ENCODE peak calls at places on chromosomes 13 and 19, in nine cellular contexts. Q, N, Y, P, T, D, Z, A and W are unnamed samples.

GRCh38 chr13:49810825-49811526 is 18.5 kb upstream of the KPNA3 start:
- DNase-seq in Q (no peak), N (peak), Y (no peak), P (peak), T (no peak), D (no peak), Z (no peak), A (no peak), W (no peak)

GRCh38 chr19:22784051-22784450 is at the start of gene ZNF99:
- DNase-seq in Q (peak), N (no peak), Y (no peak), P (no peak), T (no peak), D (peak), Z (peak), A (peak), W (peak)

GRCh38 chr13:51818771-51819511 is 15.0 kb upstream of the DHRS12 start:
- DNase-seq in Q (no peak), N (no peak), Y (no peak), P (peak), T (no peak), D (no peak), Z (no peak), A (no peak), W (no peak)

GRCh38 chr13:36028359-36028758 is 102.8 kb downstream of the DCLK1 start:
- DNase-seq in Q (no peak), N (no peak), Y (no peak), P (no peak), T (no peak), D (no peak), Z (no peak), A (no peak), W (no peak)

GRCh38 chr13:38577048-38577447 is 109.8 kb upstream of the FREM2 start:
- DNase-seq in Q (no peak), N (no peak), Y (no peak), P (no peak), T (no peak), D (peak), Z (no peak), A (no peak), W (no peak)

GRCh38 chr19:46659151-46660007 is 1.6 kb downstream of the DACT3 start:
- DNase-seq in Q (no peak), N (peak), Y (no peak), P (no peak), T (no peak), D (peak), Z (peak), A (peak), W (peak)

GRCh38 chr13:49308104-49308875 is 60.6 kb downstream of the CDADC1 start:
- DNase-seq in Q (peak), N (no peak), Y (peak), P (peak), T (no peak), D (peak), Z (peak), A (peak), W (peak)

GRCh38 chr19:17902701-17903100 is 30.1 kb upstream of the CCDC124 start:
- DNase-seq in Q (no peak), N (no peak), Y (no peak), P (peak), T (no peak), D (no peak), Z (no peak), A (no peak), W (no peak)

GRCh38 chr13:79075703-79076102 is 330.4 kb downstream of the RBM26 start:
- DNase-seq in Q (no peak), N (no peak), Y (no peak), P (no peak), T (no peak), D (no peak), Z (no peak), A (no peak), W (no peak)

GRCh38 chr13:26727633-26728032 is 33.0 kb downstream of the GPR12 start:
- DNase-seq in Q (no peak), N (no peak), Y (no peak), P (no peak), T (no peak), D (no peak), Z (no peak), A (no peak), W (no peak)

GRCh38 chr13:35839746-35840273 is 291.4 kb downstream of the DCLK1 start:
- DNase-seq in Q (no peak), N (no peak), Y (no peak), P (no peak), T (no peak), D (no peak), Z (peak), A (no peak), W (no peak)

GRCh38 chr13:73934771-73935170 is 199.4 kb downstream of the KLF12 start:
- DNase-seq in Q (no peak), N (no peak), Y (no peak), P (no peak), T (no peak), D (no peak), Z (no peak), A (no peak), W (no peak)

GRCh38 chr19:3132971-3133792 is 2.7 kb upstream of the GNA15 start:
- DNase-seq in Q (no peak), N (no peak), Y (no peak), P (peak), T (peak), D (peak), Z (peak), A (no peak), W (peak)

GRCh38 chr19:30450101-30450500 is 77.9 kb downstream of the ZNF536 start:
- DNase-seq in Q (no peak), N (no peak), Y (no peak), P (no peak), T (no peak), D (no peak), Z (peak), A (peak), W (peak)

GRCh38 chr13:75685239-75685697 is 49.1 kb downstream of the LMO7 start:
- DNase-seq in Q (no peak), N (peak), Y (no peak), P (peak), T (no peak), D (no peak), Z (no peak), A (no peak), W (no peak)

GRCh38 chr19:41415154-41415571 is 12.0 kb downstream of the B3GNT8 start:
- DNase-seq in Q (no peak), N (no peak), Y (no peak), P (no peak), T (no peak), D (peak), Z (no peak), A (no peak), W (no peak)

GRCh38 chr13:98476538-98476966 is 100.4 kb downstream of the STK24 start:
- DNase-seq in Q (no peak), N (no peak), Y (peak), P (peak), T (no peak), D (peak), Z (peak), A (peak), W (peak)

GRCh38 chr13:31191748-31192147 is 8.0 kb upstream of the B3GLCT start:
- DNase-seq in Q (no peak), N (no peak), Y (no peak), P (no peak), T (no peak), D (no peak), Z (no peak), A (no peak), W (no peak)

GRCh38 chr13:90868321-90868920 is 479.1 kb upstream of the MIR17HG start:
- DNase-seq in Q (no peak), N (peak), Y (no peak), P (peak), T (no peak), D (peak), Z (no peak), A (no peak), W (peak)
- TF ChIP-seq CTCF in Q (peak), N (peak), Y (no peak), P (peak), T (no peak), D (no peak), Z (peak), A (peak), W (peak)

GRCh38 chr13:113096052-113096744 is 9.4 kb upstream of the F7 start:
- DNase-seq in Q (no peak), N (no peak), Y (no peak), P (no peak), T (no peak), D (no peak), Z (no peak), A (no peak), W (no peak)
- TF ChIP-seq POLR2A in Q (no peak), N (no peak), Y (no peak), P (no peak), T (no peak), D (no peak), Z (no peak), A (no peak), W (no peak)

GRCh38 chr19:11016591-11016990 is 55.8 kb downstream of the SMARCA4 start:
- DNase-seq in Q (no peak), N (no peak), Y (no peak), P (no peak), T (no peak), D (no peak), Z (no peak), A (no peak), W (no peak)

GRCh38 chr19:11012507-11012906 is 51.7 kb downstream of the SMARCA4 start:
- DNase-seq in Q (no peak), N (no peak), Y (no peak), P (no peak), T (no peak), D (no peak), Z (no peak), A (no peak), W (no peak)

GRCh38 chr19:11013771-11014170 is 52.9 kb downstream of the SMARCA4 start:
- DNase-seq in Q (no peak), N (no peak), Y (no peak), P (no peak), T (peak), D (no peak), Z (no peak), A (no peak), W (no peak)

GRCh38 chr19:11017275-11018035 is 56.6 kb downstream of the SMARCA4 start:
- DNase-seq in Q (no peak), N (no peak), Y (no peak), P (no peak), T (peak), D (no peak), Z (no peak), A (no peak), W (no peak)

GRCh38 chr19:11014403-11014911 is 53.6 kb downstream of the SMARCA4 start:
- DNase-seq in Q (no peak), N (no peak), Y (no peak), P (no peak), T (no peak), D (no peak), Z (no peak), A (no peak), W (no peak)
- TF ChIP-seq CTCF in Q (no peak), N (no peak), Y (no peak), P (no peak), T (no peak), D (no peak), Z (no peak), A (no peak), W (no peak)

GRCh38 chr19:44304659-44305193 is at the start of gene ZNF235:
- DNase-seq in Q (peak), N (peak), Y (peak), P (peak), T (peak), D (peak), Z (peak), A (peak), W (peak)
- TF ChIP-seq POLR2A in Q (no peak), N (peak), Y (no peak), P (no peak), T (peak), D (peak), Z (no peak), A (no peak), W (no peak)

GRCh38 chr19:49229416-49229815 is 71.8 kb downstream of the TRPM4 start:
- DNase-seq in Q (no peak), N (no peak), Y (no peak), P (no peak), T (no peak), D (no peak), Z (no peak), A (no peak), W (no peak)

GRCh38 chr19:49222011-49222410 is 64.4 kb downstream of the TRPM4 start:
- DNase-seq in Q (no peak), N (no peak), Y (no peak), P (no peak), T (no peak), D (no peak), Z (no peak), A (no peak), W (no peak)

GRCh38 chr19:49222528-49222927 is 64.9 kb downstream of the TRPM4 start:
- DNase-seq in Q (no peak), N (no peak), Y (no peak), P (no peak), T (no peak), D (no peak), Z (no peak), A (no peak), W (no peak)

GRCh38 chr19:49223472-49223871 is 65.9 kb downstream of the TRPM4 start:
- DNase-seq in Q (no peak), N (no peak), Y (no peak), P (no peak), T (no peak), D (no peak), Z (no peak), A (no peak), W (no peak)

DNA sequence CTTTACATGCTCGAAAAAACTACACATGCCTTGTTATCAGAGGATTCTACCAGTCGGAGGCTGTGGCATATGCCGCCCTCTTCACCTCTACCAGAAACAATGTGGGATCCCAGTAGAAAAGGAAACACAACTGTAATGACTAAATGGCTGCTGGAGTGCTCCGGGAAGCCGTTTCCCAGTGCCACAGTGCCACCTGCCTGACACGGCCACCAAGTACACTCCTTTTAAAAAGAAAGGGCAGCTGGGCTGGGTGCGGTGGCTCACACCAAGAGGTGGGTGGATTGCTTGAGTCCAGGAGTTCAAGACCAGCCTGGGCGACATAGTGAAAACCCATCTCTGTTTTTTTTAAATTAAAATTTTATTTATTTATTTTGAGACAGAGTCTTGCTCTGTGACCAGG is 67.3 kb downstream of the TRPM4 start:
- DNase-seq in Q (no peak), N (peak), Y (no peak), P (peak), T (peak), D (peak), Z (peak), A (no peak), W (peak)
- TF ChIP-seq CTCF in Q (no peak), N (peak), Y (no peak), P (peak), T (no peak), D (no peak), Z (peak), A (no peak), W (peak)

GRCh38 chr13:33490461-33491327 is 205.1 kb upstream of the STARD13 start:
- DNase-seq in Q (no peak), N (no peak), Y (no peak), P (no peak), T (no peak), D (no peak), Z (no peak), A (peak), W (no peak)

GRCh38 chr13:33493672-33494365 is 208.3 kb upstream of the STARD13 start:
- DNase-seq in Q (no peak), N (no peak), Y (no peak), P (no peak), T (no peak), D (peak), Z (no peak), A (no peak), W (no peak)

GRCh38 chr13:33487575-33488243 is 202.2 kb upstream of the STARD13 start:
- DNase-seq in Q (no peak), N (peak), Y (no peak), P (peak), T (no peak), D (no peak), Z (no peak), A (peak), W (no peak)

GRCh38 chr13:33485247-33485646 is 199.7 kb upstream of the STARD13 start:
- DNase-seq in Q (no peak), N (no peak), Y (no peak), P (no peak), T (no peak), D (no peak), Z (no peak), A (no peak), W (no peak)

GRCh38 chr13:33489563-33489962 is 204.0 kb upstream of the STARD13 start:
- DNase-seq in Q (no peak), N (no peak), Y (no peak), P (no peak), T (no peak), D (no peak), Z (no peak), A (no peak), W (no peak)
- TF ChIP-seq POLR2A in Q (no peak), N (no peak), Y (no peak), P (no peak), T (no peak), D (no peak), Z (no peak), A (no peak), W (no peak)

DNA sequence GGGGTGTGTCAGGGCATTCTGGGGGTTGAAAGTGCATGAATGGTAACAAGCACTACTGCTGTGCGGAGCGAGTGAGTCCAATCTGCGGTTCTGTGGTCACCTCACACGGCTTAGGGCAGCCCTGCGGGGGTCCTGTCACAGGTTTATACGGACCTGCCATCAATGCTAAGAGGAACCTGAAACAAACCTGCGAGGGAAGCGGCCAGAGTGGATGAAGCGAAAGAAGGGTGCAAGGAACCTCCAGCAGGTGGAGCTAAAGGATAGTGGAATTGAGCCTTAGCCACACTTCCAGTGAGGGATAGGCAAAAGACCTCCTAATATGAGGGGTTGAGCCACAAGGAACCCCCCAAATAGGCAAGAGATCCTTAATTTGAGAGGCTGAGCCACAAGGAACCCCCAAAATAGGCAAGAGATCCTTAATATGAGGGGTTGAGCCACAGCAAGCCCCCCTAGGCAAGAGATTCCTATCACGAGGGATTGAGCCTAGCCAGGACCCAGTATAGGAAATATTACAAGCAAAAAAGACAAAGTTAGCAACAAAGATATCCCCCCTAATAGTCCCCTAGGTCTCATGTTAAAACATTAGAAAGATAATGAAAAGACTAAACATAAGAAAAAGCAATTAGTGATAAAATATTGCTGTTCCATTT is 6.3 kb upstream of the ZNF69 start:
- DNase-seq in Q (no peak), N (peak), Y (no peak), P (peak), T (peak), D (peak), Z (peak), A (peak), W (peak)
- TF ChIP-seq CTCF in Q (peak), N (no peak), Y (no peak), P (peak), T (peak), D (peak), Z (peak), A (peak), W (peak)

DNA sequence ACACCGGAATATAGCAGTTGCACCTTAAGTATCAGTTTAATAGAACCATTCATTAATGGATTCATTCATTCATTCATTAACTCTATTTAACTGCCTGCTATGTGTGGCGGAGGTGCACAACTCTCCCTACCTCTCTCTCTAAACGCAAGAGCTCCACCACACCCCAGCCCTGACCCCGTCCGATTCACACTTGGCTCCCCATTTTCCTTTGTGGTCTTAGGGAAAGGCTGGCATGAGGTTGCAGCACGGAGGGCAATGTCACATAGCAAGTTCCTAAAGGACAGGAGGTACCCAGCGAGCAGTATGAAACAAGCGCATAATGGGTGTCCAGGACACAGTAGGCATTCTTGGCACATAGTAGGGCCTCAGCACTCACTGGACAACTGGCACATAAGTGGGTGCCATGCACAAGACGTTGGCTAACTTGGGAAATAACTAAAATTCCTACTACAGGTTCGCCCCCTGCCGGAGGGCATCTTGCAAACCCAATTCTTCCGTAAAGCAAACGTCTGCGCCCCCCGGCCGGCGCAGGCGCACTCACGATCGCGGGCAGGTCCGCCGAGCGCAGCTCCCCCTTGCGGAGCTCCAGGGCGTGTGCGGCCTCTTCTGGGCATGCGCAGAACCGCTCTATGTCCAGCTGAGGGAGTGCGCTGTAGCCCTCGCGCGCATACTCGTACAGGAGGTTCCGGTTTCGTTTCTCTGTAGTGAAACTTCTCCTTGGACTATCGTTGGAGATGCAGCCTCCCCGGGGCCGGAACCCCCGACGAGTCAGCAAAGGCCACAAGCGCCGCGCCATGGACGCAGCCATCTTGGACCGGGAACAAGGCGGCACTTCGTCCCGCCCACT is at the start of gene SARS2:
- DNase-seq in Q (peak), N (peak), Y (peak), P (peak), T (peak), D (peak), Z (peak), A (peak), W (peak)
- TF ChIP-seq POLR2A in Q (no peak), N (no peak), Y (no peak), P (peak), T (no peak), D (no peak), Z (no peak), A (no peak), W (peak)